ENCODE peak calls at places on chromosome 17, in nine cellular contexts. K is neuronal stem cell; A is RWPE2; S is left ventricle myocardium inferior; P is GM12878; X is H9; B is transverse colon; Z is psoas muscle; E is CD8-positive, alpha-beta memory T cell. M is an unnamed sample.
A peak's percentile ranks its signal among the peaks of the same experiment; 100 is the strongest.

GRCh38 chr17:2612630-2613029 is 19.2 kb downstream of the PAFAH1B1 start:
- DNase-seq in X (no peak), K (no peak), Z (no peak), A (no peak), B (no peak), S (no peak), P (no peak), E (no peak), M (no peak)

GRCh38 chr17:42928714-42929496 is 28.3 kb downstream of the G6PC1 start:
- DNase-seq in B (peak; percentile 18), E (no peak), A (no peak), Z (no peak), X (peak; percentile 75), S (no peak), K (no peak), P (peak; percentile 45), M (no peak)

GRCh38 chr17:64707077-64707591 is 45.0 kb upstream of the SMURF2 start:
- DNase-seq in P (no peak), B (peak; percentile 89), S (peak; percentile 88), A (peak; percentile 100), Z (peak; percentile 92), E (no peak), X (peak; percentile 45), K (no peak), M (peak; percentile 96)

GRCh38 chr17:19867654-19868395 is at the start of gene ULK2:
- DNase-seq in E (peak; percentile 55), X (peak; percentile 78), P (no peak), K (peak; percentile 65), B (peak; percentile 56), S (peak; percentile 74), Z (peak; percentile 79), A (no peak), M (peak; percentile 88)

GRCh38 chr17:8417806-8418205 is 17.9 kb upstream of the NDEL1 start:
- DNase-seq in S (no peak), P (no peak), A (no peak), K (no peak), X (no peak), B (no peak), Z (no peak), E (no peak), M (no peak)

GRCh38 chr17:51860934-51861561 is 297.5 kb downstream of the CA10 start:
- DNase-seq in X (peak; percentile 88), A (no peak), B (peak; percentile 47), K (peak; percentile 64), E (no peak), S (no peak), P (no peak), Z (no peak), M (no peak)

GRCh38 chr17:14744716-14745115 is 443.8 kb downstream of the HS3ST3B1 start:
- DNase-seq in Z (no peak), P (no peak), X (no peak), E (no peak), K (no peak), S (no peak), B (no peak), A (no peak), M (no peak)

GRCh38 chr17:77145635-77146632 is 5.2 kb downstream of the SEC14L1 start:
- DNase-seq in E (no peak), Z (peak; percentile 77), X (peak; percentile 66), B (peak; percentile 67), A (no peak), K (no peak), P (peak; percentile 71), S (peak; percentile 60), M (peak; percentile 80)

GRCh38 chr17:18118633-18118975 is 10.0 kb downstream of the MYO15A start:
- DNase-seq in X (no peak), P (no peak), K (no peak), E (no peak), B (no peak), S (no peak), Z (no peak), A (no peak), M (no peak)

GRCh38 chr17:60615108-60615507 is 15.1 kb downstream of the PPM1D start:
- DNase-seq in K (no peak), E (no peak), S (no peak), Z (no peak), A (no peak), X (no peak), B (no peak), P (no peak), M (no peak)

GRCh38 chr17:37117743-37118142 is 169.0 kb downstream of the AATF start:
- DNase-seq in Z (no peak), X (no peak), S (no peak), P (no peak), A (no peak), E (no peak), K (no peak), B (no peak), M (no peak)

GRCh38 chr17:29588561-29589411 is 662 bp downstream of the GIT1 start:
- DNase-seq in A (no peak), Z (peak; percentile 71), S (no peak), X (no peak), K (no peak), B (peak; percentile 43), E (peak; percentile 46), P (no peak), M (no peak)

GRCh38 chr17:57350266-57350665 is 93.9 kb downstream of the MSI2 start:
- DNase-seq in K (no peak), E (no peak), B (no peak), Z (no peak), S (peak; percentile 33), P (no peak), A (no peak), X (no peak), M (peak; percentile 91)

GRCh38 chr17:54015734-54016133 is 193.0 kb downstream of the KIF2B start:
- DNase-seq in A (no peak), P (no peak), B (no peak), S (no peak), Z (no peak), X (no peak), K (no peak), E (no peak), M (no peak)
- H3K9me3 ChIP-seq in A (peaks cover 5% of the 10 kb centered on the region), P (no peaks in the 10 kb centered on the region), B (no peaks in the 10 kb centered on the region), S (peaks cover 25% of the 10 kb centered on the region), Z (no peaks in the 10 kb centered on the region), X (no peaks in the 10 kb centered on the region), K (no peaks in the 10 kb centered on the region), E (no peaks in the 10 kb centered on the region), M (no peaks in the 10 kb centered on the region)

DNA sequence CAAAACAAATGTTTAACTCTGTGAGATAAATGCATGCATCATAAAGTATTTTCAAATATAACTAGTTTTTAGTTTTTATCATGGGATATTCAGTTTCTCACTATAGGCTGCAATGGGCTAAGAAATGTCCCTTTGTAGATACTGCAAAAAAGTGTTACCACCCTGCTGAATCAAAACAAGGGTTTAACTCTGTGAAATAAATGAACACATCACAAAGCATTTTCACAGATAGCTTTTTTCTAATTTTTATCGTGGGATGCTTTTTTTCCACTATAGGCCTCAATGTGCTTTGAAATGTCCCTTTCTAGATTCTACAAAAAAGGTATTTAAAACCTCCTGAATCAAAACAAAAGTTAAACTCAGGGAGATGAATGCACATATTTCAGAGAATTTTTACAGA is 541.1 kb downstream of the KCNJ18 start:
- DNase-seq in X (no peak), P (no peak), K (no peak), E (no peak), A (no peak), Z (no peak), S (no peak), B (no peak), M (no peak)
- H3K9me3 ChIP-seq in X (peaks cover 21% of the 10 kb centered on the region), P (no peaks in the 10 kb centered on the region), K (no peaks in the 10 kb centered on the region), E (no peaks in the 10 kb centered on the region), A (peaks cover 9% of the 10 kb centered on the region), Z (peaks cover 8% of the 10 kb centered on the region), S (peaks cover 25% of the 10 kb centered on the region), B (peaks cover 10% of the 10 kb centered on the region), M (no peaks in the 10 kb centered on the region)

GRCh38 chr17:26807024-26807423 is 486.9 kb upstream of the WSB1 start:
- DNase-seq in E (no peak), X (no peak), S (no peak), K (no peak), B (no peak), Z (no peak), P (no peak), A (no peak), M (no peak)
- H3K9me3 ChIP-seq in E (peaks cover 29% of the 10 kb centered on the region), X (peaks cover 88% of the 10 kb centered on the region), S (peaks cover 86% of the 10 kb centered on the region), K (peaks cover 4% of the 10 kb centered on the region), B (peaks cover 23% of the 10 kb centered on the region), Z (peaks cover 50% of the 10 kb centered on the region), P (peaks cover 1% of the 10 kb centered on the region), A (peaks cover 20% of the 10 kb centered on the region), M (no peaks in the 10 kb centered on the region)

GRCh38 chr17:54455251-54455868 is 445.3 kb upstream of the TOM1L1 start:
- DNase-seq in K (peak; percentile 2), A (no peak), P (no peak), B (no peak), E (no peak), Z (no peak), X (no peak), S (no peak), M (no peak)

GRCh38 chr17:54451051-54451450 is 449.6 kb upstream of the TOM1L1 start:
- DNase-seq in B (no peak), S (no peak), A (no peak), Z (no peak), P (no peak), X (no peak), E (no peak), K (no peak), M (no peak)

GRCh38 chr17:54452666-54453348 is 447.8 kb upstream of the TOM1L1 start:
- DNase-seq in P (no peak), X (no peak), K (no peak), E (no peak), B (no peak), Z (no peak), S (no peak), A (no peak), M (no peak)
- H3K9me3 ChIP-seq in P (no peaks in the 10 kb centered on the region), X (peaks cover 26% of the 10 kb centered on the region), K (no peaks in the 10 kb centered on the region), E (no peaks in the 10 kb centered on the region), B (peaks cover 11% of the 10 kb centered on the region), Z (peaks cover 10% of the 10 kb centered on the region), S (peaks cover 54% of the 10 kb centered on the region), A (peaks cover 10% of the 10 kb centered on the region), M (no peaks in the 10 kb centered on the region)

GRCh38 chr17:83202002-83203000 is 122.9 kb downstream of the METRNL start:
- DNase-seq in P (no peak), S (peak; percentile 8), Z (peak; percentile 37), B (peak; percentile 5), A (peak; percentile 34), E (no peak), K (no peak), X (no peak), M (peak; percentile 45)
- H3K9me3 ChIP-seq in P (no peaks in the 10 kb centered on the region), S (no peaks in the 10 kb centered on the region), Z (no peaks in the 10 kb centered on the region), B (no peaks in the 10 kb centered on the region), A (no peaks in the 10 kb centered on the region), E (no peaks in the 10 kb centered on the region), K (peaks cover 12% of the 10 kb centered on the region), X (peaks cover 13% of the 10 kb centered on the region), M (no peaks in the 10 kb centered on the region)

GRCh38 chr17:40525294-40525693 is 23.9 kb upstream of the TNS4 start:
- DNase-seq in S (no peak), A (no peak), K (no peak), E (no peak), P (no peak), Z (no peak), X (no peak), B (no peak), M (no peak)
- H3K9me3 ChIP-seq in S (peaks cover 11% of the 10 kb centered on the region), A (peaks cover 5% of the 10 kb centered on the region), K (peaks cover 10% of the 10 kb centered on the region), E (peaks cover 11% of the 10 kb centered on the region), P (peaks cover 5% of the 10 kb centered on the region), Z (no peaks in the 10 kb centered on the region), X (no peaks in the 10 kb centered on the region), B (no peaks in the 10 kb centered on the region), M (no peaks in the 10 kb centered on the region)

DNA sequence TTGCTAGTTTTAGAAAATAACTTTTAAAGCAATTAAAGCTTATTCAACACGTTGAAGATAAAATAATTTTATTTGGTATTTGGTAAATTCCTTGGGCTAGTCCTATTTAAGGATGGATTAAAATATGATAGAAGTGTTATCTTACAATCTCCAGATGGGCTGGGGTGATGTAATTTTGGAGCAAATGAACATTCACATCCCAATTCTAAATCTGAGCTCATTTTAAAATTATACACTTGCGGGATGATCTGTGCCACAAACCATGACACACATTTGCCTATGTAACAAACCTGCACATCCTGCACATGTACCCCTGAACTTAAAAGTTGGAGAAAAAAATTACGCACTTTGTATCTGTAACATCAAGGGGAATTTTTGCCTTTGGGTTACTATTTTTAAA is 31.5 kb downstream of the NLK start:
- DNase-seq in Z (no peak), B (no peak), E (no peak), P (no peak), K (no peak), A (no peak), X (no peak), S (no peak), M (no peak)
- H3K9me3 ChIP-seq in Z (peaks cover 16% of the 10 kb centered on the region), B (peaks cover 10% of the 10 kb centered on the region), E (no peaks in the 10 kb centered on the region), P (peaks cover 10% of the 10 kb centered on the region), K (peaks cover 3% of the 10 kb centered on the region), A (peaks cover 5% of the 10 kb centered on the region), X (no peaks in the 10 kb centered on the region), S (peaks cover 19% of the 10 kb centered on the region), M (no peaks in the 10 kb centered on the region)

M was measured in right cardiac atrium.